ENCODE peak calls at places on chromosomes 7 and 10, in eight cellular contexts. V, E, X, B, Y, T, M and K are unnamed samples. For H3K27me3 and H3K4me1, the result is how much of the 10 kb centered on the place peaks cover.

GRCh38 chr7:69610675-69611037 is 12.4 kb downstream of the AUTS2 start:
- DNase-seq in X (no peak), M (no peak), E (no peak), V (no peak), Y (no peak), B (no peak), T (no peak), K (no peak)

GRCh38 chr10:11336703-11337102 is 274.7 kb downstream of the USP6NL start:
- DNase-seq in M (no peak), B (no peak), V (no peak), T (no peak), X (no peak), Y (no peak), E (no peak), K (no peak)

GRCh38 chr10:13117842-13118783 is 18.1 kb downstream of the OPTN start:
- DNase-seq in X (no peak), M (no peak), T (no peak), V (no peak), B (no peak), E (no peak), Y (no peak), K (no peak)

GRCh38 chr7:131605280-131605878 is 49.0 kb upstream of the PODXL start:
- DNase-seq in T (no peak), V (no peak), Y (no peak), E (peak), X (no peak), B (no peak), M (no peak), K (no peak)

GRCh38 chr7:1536768-1537630 is 6.5 kb downstream of the MAFK start:
- DNase-seq in M (peak), V (peak), E (peak), Y (peak), X (peak), T (peak), B (peak), K (peak)

GRCh38 chr7:24722386-24723177 is 34.7 kb downstream of the GSDME start:
- DNase-seq in V (no peak), T (no peak), Y (no peak), E (peak), X (no peak), M (peak), B (no peak), K (no peak)

GRCh38 chr10:64537931-64538330 is 1016.7 kb downstream of the REEP3 start:
- DNase-seq in X (no peak), B (no peak), T (no peak), M (no peak), Y (no peak), V (no peak), E (no peak), K (no peak)

GRCh38 chr7:4076701-4077294 is 605.3 kb upstream of the FOXK1 start:
- DNase-seq in X (no peak), E (no peak), Y (no peak), M (no peak), B (no peak), V (no peak), T (no peak), K (no peak)

GRCh38 chr7:129615018-129615417 is 3.5 kb downstream of the NRF1 start:
- DNase-seq in V (no peak), Y (no peak), E (no peak), X (no peak), M (no peak), B (no peak), T (no peak), K (no peak)

GRCh38 chr7:85483205-85483604 is 296.3 kb upstream of the SEMA3D start:
- DNase-seq in E (no peak), B (no peak), T (no peak), X (no peak), V (no peak), M (no peak), Y (no peak), K (no peak)

GRCh38 chr10:131882590-131883451 is 18.0 kb upstream of the PPP2R2D start:
- DNase-seq in X (no peak), M (no peak), V (no peak), E (no peak), T (no peak), Y (no peak), B (no peak), K (no peak)

GRCh38 chr10:15325243-15326002 is 45.7 kb downstream of the FAM171A1 start:
- DNase-seq in Y (no peak), B (peak), M (peak), X (no peak), T (no peak), E (no peak), V (no peak), K (no peak)

GRCh38 chr7:115707236-115707635 is 323.3 kb downstream of the TFEC start:
- DNase-seq in E (no peak), X (no peak), V (no peak), Y (no peak), M (peak), T (no peak), B (no peak), K (no peak)

GRCh38 chr10:13099144-13099665 is 758 bp upstream of the OPTN start:
- DNase-seq in V (peak), X (peak), B (peak), E (peak), Y (no peak), T (no peak), M (peak), K (no peak)

GRCh38 chr7:108308913-108309312 is 147.3 kb downstream of the NRCAM start:
- DNase-seq in M (no peak), V (no peak), B (no peak), T (no peak), X (no peak), E (no peak), Y (no peak), K (no peak)

GRCh38 chr10:117535045-117535751 is 7.3 kb upstream of the EMX2 start:
- DNase-seq in T (no peak), E (no peak), X (no peak), B (no peak), V (no peak), M (no peak), Y (no peak), K (peak)

GRCh38 chr10:117532451-117533107 is 10.0 kb upstream of the EMX2 start:
- DNase-seq in X (no peak), M (no peak), Y (no peak), V (no peak), E (no peak), B (no peak), T (no peak), K (no peak)

GRCh38 chr10:117535752-117536358 is 6.7 kb upstream of the EMX2 start:
- DNase-seq in M (no peak), Y (no peak), B (no peak), E (no peak), X (no peak), T (no peak), V (no peak), K (no peak)

GRCh38 chr10:117533507-117534281 is 8.9 kb upstream of the EMX2 start:
- DNase-seq in Y (no peak), E (no peak), V (no peak), B (no peak), T (no peak), X (no peak), M (no peak), K (no peak)

DNA sequence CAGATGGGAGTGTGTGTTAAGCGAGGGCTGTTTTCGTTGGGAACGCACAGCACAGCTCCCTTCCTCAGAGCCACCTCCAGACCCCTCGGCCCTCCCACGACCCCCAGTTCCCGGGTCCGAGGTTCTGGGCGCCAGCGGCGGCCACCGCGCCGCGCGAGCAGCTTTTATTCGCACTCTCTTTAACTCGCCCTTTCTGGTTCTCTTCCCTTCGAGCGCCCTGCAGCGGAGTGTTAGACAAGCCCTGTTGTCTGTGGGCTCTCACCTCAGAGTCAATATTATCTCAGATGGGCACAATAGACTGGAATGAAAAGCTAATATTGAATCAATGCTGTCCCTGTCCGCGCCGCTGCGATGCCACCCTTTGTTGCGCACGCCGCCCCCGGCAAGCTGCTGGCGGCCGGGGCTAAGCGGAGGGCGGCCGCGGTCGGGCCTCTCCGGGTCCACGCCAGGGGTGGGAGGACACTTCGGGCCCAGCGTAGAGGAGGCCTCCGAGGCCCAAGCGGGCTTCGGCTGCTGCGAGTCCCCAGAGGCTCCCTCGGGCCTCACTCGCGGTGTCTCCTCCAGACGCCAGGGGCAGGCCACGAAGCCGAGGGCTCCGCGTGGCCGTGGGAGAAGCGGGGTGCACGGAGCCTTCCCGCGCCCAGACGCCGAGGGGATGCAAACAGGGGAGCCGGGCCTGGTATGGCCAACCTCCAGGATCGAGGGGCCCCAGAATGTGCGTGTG is 8.1 kb upstream of the EMX2 start:
- DNase-seq in V (no peak), E (no peak), T (no peak), X (no peak), B (no peak), M (no peak), Y (no peak), K (no peak)
- H3K27me3 ChIP-seq in V (half or more), E (half or more), T (under half), X (under half), B (half or more), M (half or more), Y (half or more), K (half or more)

DNA sequence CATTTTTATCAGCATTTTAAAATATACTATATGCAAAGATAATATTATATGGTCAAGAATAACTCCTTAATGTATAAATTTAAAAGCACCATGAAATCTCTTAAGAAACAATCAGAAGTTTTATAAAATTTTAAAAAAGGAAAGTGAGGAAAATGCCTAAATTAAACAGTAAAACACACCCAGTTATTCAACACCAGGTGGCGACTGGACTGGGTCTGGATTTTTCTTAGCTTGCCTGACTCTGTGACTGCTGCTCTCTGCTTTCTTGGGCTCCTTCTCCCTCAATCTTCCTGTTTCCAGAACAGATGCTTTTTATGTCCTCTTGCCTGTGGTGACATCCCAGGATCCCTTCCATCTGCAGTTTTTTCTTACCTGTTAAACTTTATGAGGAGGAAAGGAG is 200.3 kb downstream of the BICC1 start:
- DNase-seq in V (no peak), E (no peak), X (no peak), T (no peak), Y (no peak), M (peak), B (no peak), K (no peak)
- TF ChIP-seq CTCF in V (no peak), E (peak), X (peak), T (no peak), Y (no peak), M (peak), B (no peak), K (no peak)

GRCh38 chr7:151247016-151247580 is 1.4 kb downstream of the SMARCD3 start:
- DNase-seq in M (no peak), T (no peak), V (no peak), Y (no peak), E (no peak), B (peak), X (no peak), K (peak)

GRCh38 chr7:151249034-151249731 is 689 bp upstream of the SMARCD3 start:
- DNase-seq in E (peak), M (peak), X (peak), B (peak), T (no peak), V (peak), Y (peak), K (peak)

GRCh38 chr7:151248191-151249033 is at the start of gene SMARCD3:
- DNase-seq in B (peak), V (peak), T (no peak), X (peak), Y (peak), M (peak), E (peak), K (peak)

GRCh38 chr7:151246161-151247015 is 2.1 kb downstream of the SMARCD3 start:
- DNase-seq in M (no peak), E (no peak), B (no peak), T (no peak), V (no peak), X (no peak), Y (peak), K (no peak)

GRCh38 chr7:151247611-151248176 is 800 bp downstream of the SMARCD3 start:
- DNase-seq in E (no peak), M (no peak), T (no peak), X (no peak), B (no peak), Y (peak), V (no peak), K (no peak)
- H3K4me1 ChIP-seq in E (under half), M (under half), T (half or more), X (half or more), B (half or more), Y (half or more), V (half or more), K (under half)

DNA sequence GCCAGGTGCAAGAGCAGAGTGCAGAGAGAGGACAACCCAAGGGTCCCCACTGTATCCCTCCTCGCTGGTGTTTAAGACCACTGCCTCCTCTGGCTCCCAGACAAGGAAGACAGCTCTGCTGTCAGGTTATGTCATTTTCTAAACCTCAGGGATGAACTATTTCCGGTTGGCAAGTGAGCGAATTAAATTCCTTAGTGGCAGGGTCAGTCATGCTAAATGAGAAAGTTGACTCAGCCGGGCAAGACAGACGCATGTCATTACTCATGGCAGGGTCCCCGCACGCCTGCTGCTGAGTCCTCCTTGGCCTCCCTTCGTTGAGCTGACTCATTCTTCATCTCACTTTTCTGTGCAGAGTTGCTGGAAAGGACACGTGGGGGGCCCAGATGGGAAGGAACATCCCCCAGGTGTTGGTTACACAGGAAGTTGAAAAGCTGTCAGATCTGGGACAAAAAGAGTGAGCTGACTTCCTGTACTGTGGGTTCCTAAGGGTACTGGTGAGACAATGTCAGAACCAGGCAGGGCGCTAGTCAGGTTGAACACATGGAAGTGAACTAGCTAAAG is 47.1 kb upstream of the UCN3 start:
- DNase-seq in Y (no peak), T (no peak), E (no peak), M (peak), B (peak), V (no peak), X (no peak), K (no peak)
- H3K27me3 ChIP-seq in Y (under half), T (under half), E (under half), M (under half), B (under half), V (under half), X (under half), K (under half)

GRCh38 chr7:23276381-23276780 is 22.8 kb upstream of the MALSU1 start:
- DNase-seq in X (no peak), Y (no peak), M (peak), V (no peak), T (no peak), B (no peak), E (no peak), K (no peak)
- TF ChIP-seq CTCF in X (no peak), Y (no peak), M (peak), V (no peak), T (peak), B (no peak), E (peak), K (no peak)

GRCh38 chr7:155464183-155464582 is 6.3 kb downstream of the EN2 start:
- DNase-seq in E (no peak), M (no peak), B (no peak), Y (no peak), T (no peak), X (no peak), V (no peak), K (no peak)
- H3K4me1 ChIP-seq in E (under half), M (under half), B (under half), Y (under half), T (under half), X (under half), V (under half), K (under half)